ENCODE peak calls at places on chromosomes 13 and 19, in five cellular contexts. V is adrenal gland, K is left ventricle myocardium inferior, N is uterus, X is SJCRH30. O is an unnamed sample. For H3K4me1, the result is how much of the 10 kb centered on the place peaks cover.

GRCh38 chr19:58557253-58558065 is 952 bp downstream of the UBE2M start:
- DNase-seq in N (peak), K (peak), X (no peak), V (peak), O (no peak)

GRCh38 chr13:112572408-112572807 is 15.5 kb downstream of the TUBGCP3 start:
- DNase-seq in N (no peak), X (no peak), K (no peak), V (no peak), O (no peak)

GRCh38 chr19:2923510-2923909 is 21.3 kb downstream of the ZNF77 start:
- DNase-seq in K (no peak), X (no peak), V (peak), N (no peak), O (no peak)

GRCh38 chr19:5809053-5809452 is 4.2 kb downstream of the NRTN start:
- DNase-seq in K (no peak), V (no peak), X (no peak), N (no peak), O (no peak)

GRCh38 chr13:20616059-20616797 is 49.3 kb downstream of the IFT88 start:
- DNase-seq in K (no peak), N (no peak), X (no peak), V (no peak), O (no peak)

GRCh38 chr13:73171926-73172325 is 113.1 kb downstream of the KLF5 start:
- DNase-seq in X (no peak), V (no peak), N (no peak), K (no peak), O (no peak)

GRCh38 chr19:6056282-6056741 is 54.0 kb downstream of the RFX2 start:
- DNase-seq in X (no peak), K (no peak), V (peak), N (no peak), O (peak)

GRCh38 chr13:29452773-29453574 is 142.5 kb downstream of the SLC7A1 start:
- DNase-seq in V (no peak), X (no peak), K (no peak), N (no peak), O (no peak)

GRCh38 chr13:27627377-27627776 is 5.7 kb downstream of the POLR1D start:
- DNase-seq in N (no peak), X (no peak), K (no peak), V (no peak), O (no peak)

GRCh38 chr13:108733141-108733540 is 103.7 kb downstream of the MYO16 start:
- DNase-seq in V (no peak), X (no peak), N (no peak), K (no peak), O (no peak)

GRCh38 chr19:3407556-3408516 is 41.5 kb downstream of the NFIC start:
- DNase-seq in X (no peak), V (no peak), N (peak), K (peak), O (no peak)

GRCh38 chr13:112072531-112073244 is 5.7 kb downstream of the SOX1 start:
- DNase-seq in V (no peak), X (no peak), K (no peak), N (no peak), O (no peak)

GRCh38 chr19:28065026-28065425 is 1147.9 kb downstream of the UQCRFS1 start:
- DNase-seq in X (no peak), K (no peak), V (no peak), N (no peak), O (no peak)

GRCh38 chr13:63843766-63844699 is 2428.4 kb upstream of the PCDH20 start:
- DNase-seq in X (no peak), V (no peak), N (no peak), K (no peak), O (no peak)

DNA sequence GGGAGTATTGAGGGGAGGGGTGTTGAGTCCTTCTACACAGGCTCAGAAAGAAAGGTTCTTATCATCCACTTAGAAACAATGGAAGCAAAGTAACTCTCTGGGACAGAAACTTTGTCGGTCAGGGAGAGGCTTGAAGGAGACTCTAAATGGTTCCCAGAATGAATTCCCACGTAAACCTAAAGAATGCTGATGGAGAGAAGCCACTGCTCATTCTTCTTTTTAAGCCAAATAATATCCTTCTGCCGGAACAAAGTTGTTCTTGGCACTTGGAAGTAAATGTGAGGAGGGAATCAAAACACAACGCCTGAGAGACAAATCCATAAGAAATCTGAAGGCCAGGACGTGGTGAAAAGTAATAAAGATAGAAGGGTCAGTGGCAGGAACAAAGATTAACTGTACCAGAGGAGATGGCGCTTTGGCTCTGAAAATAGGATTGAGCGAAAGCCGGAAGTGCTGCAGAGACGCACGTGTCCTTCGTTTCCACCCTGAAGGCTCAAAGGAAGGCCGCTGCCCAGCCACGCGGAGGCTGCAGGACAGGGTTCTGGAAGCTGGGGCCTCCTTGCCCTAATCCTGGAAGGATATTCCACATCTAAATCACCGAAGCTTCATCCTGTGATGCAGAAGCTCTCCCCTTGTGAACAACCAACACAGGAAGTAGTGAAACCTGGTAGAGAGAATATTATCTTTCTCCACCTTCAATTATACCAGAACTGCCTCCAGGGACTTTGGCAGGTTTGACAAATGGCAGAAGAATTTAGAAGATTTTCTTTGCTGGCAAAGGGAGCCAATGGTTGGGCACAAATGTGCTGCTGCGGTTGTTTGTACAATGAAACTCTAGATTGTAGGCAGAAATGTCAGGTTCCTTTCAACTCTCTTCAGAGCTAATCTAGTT is 214.6 kb upstream of the SERP2 start:
- DNase-seq in K (no peak), V (no peak), N (no peak), X (no peak), O (no peak)
- H3K4me1 ChIP-seq in K (under half), V (under half), N (under half), X (under half), O (under half)

DNA sequence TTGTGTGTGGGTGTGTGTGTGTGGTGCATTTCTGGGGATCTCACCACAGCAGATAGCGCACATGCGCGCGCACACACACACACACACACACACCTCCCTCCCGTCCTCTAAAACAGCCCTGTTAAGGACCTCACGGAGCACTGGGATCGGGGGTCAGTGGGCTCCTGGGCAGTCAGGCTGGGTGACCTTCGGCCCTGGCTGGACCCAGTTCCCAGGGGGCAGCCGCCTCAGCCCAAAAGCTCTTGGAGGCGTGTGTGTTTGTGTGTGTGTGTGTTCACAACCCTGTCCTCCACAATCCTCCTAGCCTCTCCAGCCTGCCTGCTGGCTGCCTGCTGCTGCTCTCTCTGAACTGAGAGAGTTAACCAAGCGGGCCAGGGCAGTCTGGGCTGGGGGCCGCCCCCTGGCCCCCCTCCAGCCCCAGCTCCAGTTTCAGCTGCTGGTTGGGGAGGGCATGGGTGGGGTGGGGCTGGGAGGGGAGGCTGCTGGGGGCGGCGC is 272 bp upstream of the FXYD1 start:
- DNase-seq in K (peak), N (peak), V (no peak), X (no peak), O (no peak)
- H3K4me3 ChIP-seq in K (peak), N (peak), V (no peak), X (no peak), O (no peak)

GRCh38 chr13:93243375-93244063 is 16.9 kb downstream of the GPC6 start:
- DNase-seq in V (no peak), N (no peak), X (no peak), K (no peak), O (no peak)
- H3K27ac ChIP-seq in V (no peak), N (no peak), X (no peak), K (no peak), O (no peak)

DNA sequence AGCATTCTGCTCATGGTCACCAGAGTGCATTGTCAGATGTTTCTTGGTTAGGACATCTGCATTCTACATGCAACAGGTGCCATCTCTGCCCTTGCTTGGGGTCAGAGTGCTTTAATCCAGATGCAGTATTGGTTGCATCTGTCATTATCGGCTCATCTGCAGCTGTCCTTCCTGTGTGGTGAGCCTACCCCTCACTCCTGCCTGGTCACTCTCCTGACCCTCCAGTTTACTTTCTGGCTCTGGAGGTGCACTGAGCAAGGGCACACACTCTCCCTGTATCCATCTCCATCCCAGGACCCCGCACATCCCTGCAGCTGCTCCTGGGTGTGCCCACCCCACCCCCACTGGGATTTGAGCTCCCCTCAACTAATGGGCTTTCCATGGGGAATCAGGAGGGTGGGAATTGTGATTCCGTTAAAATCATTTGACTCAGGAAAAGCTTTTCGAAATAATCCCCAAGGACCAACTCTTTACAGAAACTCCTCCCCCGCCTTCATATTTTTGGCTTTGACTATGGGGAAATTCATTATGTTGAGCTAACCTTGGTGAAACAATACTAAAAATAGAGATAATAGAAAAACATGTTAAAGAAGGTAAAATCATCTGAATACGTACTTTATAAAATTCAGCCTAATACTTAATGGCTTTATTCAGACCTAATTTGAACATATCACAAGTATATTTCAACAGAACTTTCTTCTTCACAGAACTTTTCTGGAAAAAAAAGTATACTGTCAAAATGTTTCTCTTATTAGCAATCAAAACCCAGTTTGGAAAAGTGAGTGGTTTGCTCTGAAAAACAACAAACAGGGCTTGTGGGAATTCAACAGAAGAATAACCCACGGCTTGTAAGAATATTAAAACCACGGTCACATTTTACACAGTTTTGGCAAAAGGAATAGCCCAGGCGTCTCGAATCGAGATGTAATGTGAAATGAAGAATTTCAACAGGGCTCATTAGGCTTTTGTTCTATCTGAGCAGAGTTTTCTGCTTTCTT is 70.4 kb downstream of the COL4A2 start:
- DNase-seq in X (peak), V (no peak), N (peak), K (no peak), O (no peak)
- H3K4me1 ChIP-seq in X (half or more), V (under half), N (under half), K (half or more), O (under half)